ENCODE peak calls at places on chromosomes 12 and 14, in five cellular contexts. I is H1, U is HepG2, V is GM12878, W is HCT116. N is an unnamed sample. For H3K27me3, the result is how much of the 10 kb centered on the place peaks cover.

GRCh38 chr14:35347323-35348043 is 55.3 kb downstream of the PSMA6 start:
- DNase-seq in U (peak), W (no peak), V (no peak), I (no peak), N (no peak)

GRCh38 chr12:3740840-3741239 is 12.1 kb downstream of the CRACR2A start:
- DNase-seq in U (no peak), I (no peak), V (no peak), W (no peak), N (no peak)

GRCh38 chr14:49512147-49512551 is 74.0 kb downstream of the RPS29 start:
- DNase-seq in W (peak), I (no peak), V (no peak), U (no peak), N (no peak)

GRCh38 chr14:21882226-21882625 is 208.6 kb upstream of the OR4E1 start:
- DNase-seq in U (no peak), W (no peak), V (no peak), I (no peak), N (no peak)

GRCh38 chr14:92513204-92513965 is at the start of gene RIN3:
- DNase-seq in W (no peak), V (no peak), I (no peak), U (peak), N (no peak)

GRCh38 chr12:48883305-48884171 is 17.9 kb upstream of the RND1 start:
- DNase-seq in I (no peak), V (no peak), W (no peak), U (peak), N (peak)

GRCh38 chr12:28622416-28622815 is 432.2 kb downstream of the CCDC91 start:
- DNase-seq in V (no peak), W (no peak), U (no peak), I (no peak), N (no peak)

GRCh38 chr12:64806593-64806992 is 17.9 kb upstream of the TBC1D30 start:
- DNase-seq in U (no peak), I (no peak), V (no peak), W (no peak), N (no peak)

GRCh38 chr14:94540031-94540794 is 21.0 kb upstream of the SERPINA4 start:
- DNase-seq in U (peak), V (no peak), I (no peak), W (no peak), N (no peak)

GRCh38 chr14:38138581-38139138 is 69.0 kb upstream of the SSTR1 start:
- DNase-seq in I (no peak), W (no peak), U (no peak), V (no peak), N (no peak)

GRCh38 chr14:32720927-32721326 is 217.8 kb upstream of the NPAS3 start:
- DNase-seq in I (no peak), V (no peak), W (no peak), U (no peak), N (no peak)
- TF ChIP-seq YY1 in I (no peak), V (no peak), W (no peak), U (no peak), N (no peak)

GRCh38 chr14:91323031-91323430 is 78.5 kb upstream of the GPR68 start:
- DNase-seq in U (no peak), W (no peak), I (no peak), V (no peak), N (no peak)
- TF ChIP-seq ZNF274 in U (no peak), W (no peak), I (no peak), V (no peak), N (no peak)

GRCh38 chr12:102963796-102964195 is 6.3 kb downstream of the ASCL1 start:
- DNase-seq in V (no peak), W (no peak), U (no peak), I (no peak), N (no peak)

GRCh38 chr12:102965281-102966155 is 8.0 kb downstream of the ASCL1 start:
- DNase-seq in V (no peak), I (no peak), U (no peak), W (no peak), N (no peak)

GRCh38 chr12:102962986-102963385 is 5.5 kb downstream of the ASCL1 start:
- DNase-seq in V (no peak), I (no peak), U (no peak), W (no peak), N (no peak)

GRCh38 chr12:102966200-102966941 is 8.9 kb downstream of the ASCL1 start:
- DNase-seq in V (no peak), W (no peak), U (no peak), I (no peak), N (no peak)

GRCh38 chr12:102964872-102965271 is 7.4 kb downstream of the ASCL1 start:
- DNase-seq in I (no peak), W (no peak), U (no peak), V (no peak), N (no peak)
- H3K27me3 ChIP-seq in I (half or more), W (under half), U (under half), V (under half), N (half or more)

GRCh38 chr12:93429852-93430251 is 11.9 kb downstream of the UBE2N start:
- DNase-seq in I (no peak), V (no peak), W (no peak), U (no peak), N (no peak)

GRCh38 chr12:93430280-93430679 is 11.5 kb downstream of the UBE2N start:
- DNase-seq in U (no peak), W (no peak), V (no peak), I (no peak), N (no peak)

GRCh38 chr12:93429448-93429847 is 12.3 kb downstream of the UBE2N start:
- DNase-seq in W (no peak), I (no peak), U (no peak), V (no peak), N (no peak)

GRCh38 chr12:93438266-93439050 is 3.3 kb downstream of the UBE2N start:
- DNase-seq in U (no peak), V (no peak), W (no peak), I (no peak), N (no peak)

GRCh38 chr12:93434305-93434704 is 7.4 kb downstream of the UBE2N start:
- DNase-seq in V (no peak), W (no peak), U (no peak), I (no peak), N (no peak)
- TF ChIP-seq YY1 in V (no peak), W (no peak), U (no peak), I (no peak), N (no peak)

DNA sequence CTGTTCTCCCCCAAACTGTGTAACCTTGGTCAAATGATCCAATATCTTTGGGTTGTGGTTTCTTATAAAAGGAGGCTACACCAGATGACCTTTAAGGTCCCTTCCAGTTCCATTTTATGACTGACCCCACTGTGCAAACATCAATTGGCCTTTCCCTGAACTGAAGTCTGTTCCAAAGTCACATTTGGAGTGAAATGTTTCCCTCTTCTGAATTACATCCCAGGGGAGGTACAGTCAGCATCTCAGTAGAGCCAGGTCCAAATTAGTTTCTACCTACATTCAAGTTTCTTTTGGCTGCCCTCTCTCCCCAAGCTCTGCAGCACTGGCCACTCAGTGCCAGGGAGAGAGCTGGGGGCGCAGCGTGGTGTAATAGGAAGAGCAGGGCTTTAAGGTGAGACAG is 34.4 kb downstream of the LIMA1 start:
- DNase-seq in U (no peak), I (no peak), V (no peak), W (no peak), N (no peak)
- TF ChIP-seq ZNF274 in U (no peak), I (no peak), V (no peak), W (no peak), N (no peak)